ENCODE peak calls at places on chromosome 18, in six cellular contexts. R, Q, O, D, T and I are unnamed samples. For H3K4me1 and H3K27me3, the result is how much of the 10 kb centered on the place peaks cover.

GRCh38 chr18:39839782-39840181 is 2115.3 kb upstream of the PIK3C3 start:
- DNase-seq in R (no peak), Q (no peak), O (no peak), D (no peak), T (peak), I (no peak)

GRCh38 chr18:63681449-63682381 is 20.0 kb upstream of the SERPINB3 start:
- DNase-seq in R (no peak), Q (peak), O (no peak), D (peak), T (no peak), I (no peak)

GRCh38 chr18:79343567-79344207 is 52.0 kb upstream of the NFATC1 start:
- DNase-seq in R (no peak), Q (peak), O (no peak), D (no peak), T (no peak), I (no peak)

GRCh38 chr18:9348079-9348671 is 13.6 kb downstream of the TWSG1 start:
- DNase-seq in R (no peak), Q (no peak), O (no peak), D (peak), T (peak), I (no peak)

GRCh38 chr18:79600141-79600540 is 79.5 kb upstream of the CTDP1 start:
- DNase-seq in R (no peak), Q (no peak), O (no peak), D (no peak), T (no peak), I (no peak)

GRCh38 chr18:23626451-23627279 is 36.0 kb downstream of the ANKRD29 start:
- DNase-seq in R (no peak), Q (no peak), O (no peak), D (peak), T (peak), I (no peak)

GRCh38 chr18:9643549-9643948 is 29.2 kb upstream of the PPP4R1 start:
- DNase-seq in R (peak), Q (peak), O (no peak), D (peak), T (peak), I (peak)

GRCh38 chr18:10892801-10893595 is 256.4 kb downstream of the PIEZO2 start:
- DNase-seq in R (no peak), Q (peak), O (no peak), D (peak), T (no peak), I (no peak)

GRCh38 chr18:56200381-56200831 is 438.0 kb downstream of the TXNL1 start:
- DNase-seq in R (no peak), Q (no peak), O (no peak), D (peak), T (peak), I (no peak)

GRCh38 chr18:57741273-57741672 is 61.8 kb downstream of the ATP8B1 start:
- DNase-seq in R (no peak), Q (no peak), O (no peak), D (no peak), T (peak), I (no peak)
- H3K4me1 ChIP-seq in R (under half), Q (under half), O (under half), D (under half), T (under half), I (under half)

GRCh38 chr18:52339891-52340371 is at the start of gene DCC:
- DNase-seq in R (no peak), Q (peak), O (no peak), D (peak), T (peak), I (peak)

GRCh38 chr18:52343138-52343537 is 3.1 kb downstream of the DCC start:
- DNase-seq in R (no peak), Q (no peak), O (no peak), D (peak), T (peak), I (peak)

GRCh38 chr18:52340466-52341378 is 725 bp downstream of the DCC start:
- DNase-seq in R (no peak), Q (no peak), O (no peak), D (no peak), T (peak), I (peak)

GRCh38 chr18:52343731-52344340 is 3.8 kb downstream of the DCC start:
- DNase-seq in R (no peak), Q (no peak), O (no peak), D (no peak), T (no peak), I (no peak)

GRCh38 chr18:52341617-52342381 is 1.8 kb downstream of the DCC start:
- DNase-seq in R (no peak), Q (no peak), O (no peak), D (no peak), T (peak), I (peak)
- H3K27me3 ChIP-seq in R (under half), Q (under half), O (under half), D (under half), T (under half), I (half or more)

GRCh38 chr18:59218018-59218417 is 1.9 kb upstream of the GRP start:
- DNase-seq in R (no peak), Q (no peak), O (no peak), D (no peak), T (no peak), I (peak)
- H3K4me2 ChIP-seq in R (no peak), Q (no peak), O (no peak), D (no peak), T (no peak), I (no peak)

GRCh38 chr18:58213445-58213844 is 169.4 kb downstream of the NEDD4L start:
- DNase-seq in R (no peak), Q (no peak), O (no peak), D (peak), T (peak), I (no peak)

GRCh38 chr18:58212274-58212673 is 168.2 kb downstream of the NEDD4L start:
- DNase-seq in R (no peak), Q (no peak), O (no peak), D (no peak), T (no peak), I (no peak)

GRCh38 chr18:58216071-58216471 is 172.0 kb downstream of the NEDD4L start:
- DNase-seq in R (no peak), Q (no peak), O (no peak), D (no peak), T (peak), I (no peak)

GRCh38 chr18:58213931-58214431 is 170.0 kb downstream of the NEDD4L start:
- DNase-seq in R (no peak), Q (no peak), O (no peak), D (peak), T (peak), I (no peak)

GRCh38 chr18:58215005-58215404 is 171.0 kb downstream of the NEDD4L start:
- DNase-seq in R (no peak), Q (no peak), O (no peak), D (no peak), T (no peak), I (no peak)
- H3K4me1 ChIP-seq in R (under half), Q (under half), O (under half), D (half or more), T (under half), I (under half)